ENCODE peak calls at places on chromosome 15, in four cellular contexts. One of them, this sample, is unnamed.
A peak's percentile ranks its signal among the peaks of the same experiment; 100 is the strongest.

GRCh38 chr15:93068581-93069199 is 20.3 kb downstream of the RGMA start:
- DNase-seq in stimulated activated CD4-positive, alpha-beta T cell treated with anti-CD3 and anti-CD28 coated beads, Interleukin-15, amount 100 ng/mL, for 48 hours: no peak
- DNase-seq in T-helper 2 cell: no peak
- DNase-seq in cardiac muscle cell: no peak
- DNase-seq in this sample: no peak

GRCh38 chr15:98001663-98002194 is 41.2 kb downstream of the ARRDC4 start:
- DNase-seq in T-helper 2 cell: no peak
- DNase-seq in stimulated activated CD4-positive, alpha-beta T cell treated with anti-CD3 and anti-CD28 coated beads, Interleukin-15, amount 100 ng/mL, for 48 hours: no peak
- DNase-seq in cardiac muscle cell: no peak
- DNase-seq in this sample: no peak

GRCh38 chr15:25242166-25242879 is 196.5 kb downstream of the UBE3A start:
- DNase-seq in T-helper 2 cell: no peak
- DNase-seq in stimulated activated CD4-positive, alpha-beta T cell treated with anti-CD3 and anti-CD28 coated beads, Interleukin-15, amount 100 ng/mL, for 48 hours: no peak
- DNase-seq in cardiac muscle cell: no peak
- DNase-seq in this sample: no peak

GRCh38 chr15:49712846-49713450 is 92.1 kb downstream of the DTWD1 start:
- DNase-seq in T-helper 2 cell: no peak
- DNase-seq in stimulated activated CD4-positive, alpha-beta T cell treated with anti-CD3 and anti-CD28 coated beads, Interleukin-15, amount 100 ng/mL, for 48 hours: no peak
- DNase-seq in cardiac muscle cell: no peak
- DNase-seq in this sample: no peak

GRCh38 chr15:65245096-65245849 is 34.0 kb upstream of the CILP start:
- DNase-seq in T-helper 2 cell: no peak
- DNase-seq in cardiac muscle cell: peak; percentile 23
- DNase-seq in stimulated activated CD4-positive, alpha-beta T cell treated with anti-CD3 and anti-CD28 coated beads, Interleukin-15, amount 100 ng/mL, for 48 hours: no peak
- DNase-seq in this sample: peak; percentile 48

GRCh38 chr15:75123395-75123794 is 78.3 kb upstream of the C15orf39 start:
- DNase-seq in stimulated activated CD4-positive, alpha-beta T cell treated with anti-CD3 and anti-CD28 coated beads, Interleukin-15, amount 100 ng/mL, for 48 hours: no peak
- DNase-seq in cardiac muscle cell: no peak
- DNase-seq in T-helper 2 cell: no peak
- DNase-seq in this sample: no peak

GRCh38 chr15:99963976-99964375 is 230.7 kb upstream of the LYSMD4 start:
- DNase-seq in cardiac muscle cell: no peak
- DNase-seq in T-helper 2 cell: no peak
- DNase-seq in stimulated activated CD4-positive, alpha-beta T cell treated with anti-CD3 and anti-CD28 coated beads, Interleukin-15, amount 100 ng/mL, for 48 hours: no peak
- DNase-seq in this sample: no peak

GRCh38 chr15:94522125-94522524 is 290.8 kb downstream of the MCTP2 start:
- DNase-seq in cardiac muscle cell: no peak
- DNase-seq in stimulated activated CD4-positive, alpha-beta T cell treated with anti-CD3 and anti-CD28 coated beads, Interleukin-15, amount 100 ng/mL, for 48 hours: no peak
- DNase-seq in T-helper 2 cell: no peak
- DNase-seq in this sample: no peak

GRCh38 chr15:85541744-85542143 is 161.3 kb downstream of the AKAP13 start:
- DNase-seq in T-helper 2 cell: peak; percentile 93
- DNase-seq in stimulated activated CD4-positive, alpha-beta T cell treated with anti-CD3 and anti-CD28 coated beads, Interleukin-15, amount 100 ng/mL, for 48 hours: peak; percentile 19
- DNase-seq in cardiac muscle cell: no peak
- DNase-seq in this sample: no peak

GRCh38 chr15:89858661-89859458 is 34.9 kb downstream of the AP3S2 start:
- DNase-seq in cardiac muscle cell: no peak
- DNase-seq in stimulated activated CD4-positive, alpha-beta T cell treated with anti-CD3 and anti-CD28 coated beads, Interleukin-15, amount 100 ng/mL, for 48 hours: no peak
- DNase-seq in T-helper 2 cell: no peak
- DNase-seq in this sample: no peak

GRCh38 chr15:57720861-57721260 is 14.3 kb downstream of the POLR2M start:
- DNase-seq in cardiac muscle cell: no peak
- DNase-seq in T-helper 2 cell: no peak
- DNase-seq in stimulated activated CD4-positive, alpha-beta T cell treated with anti-CD3 and anti-CD28 coated beads, Interleukin-15, amount 100 ng/mL, for 48 hours: no peak
- DNase-seq in this sample: no peak

GRCh38 chr15:74889390-74889881 is 406 bp upstream of the MPI start:
- DNase-seq in cardiac muscle cell: peak; percentile 45
- DNase-seq in stimulated activated CD4-positive, alpha-beta T cell treated with anti-CD3 and anti-CD28 coated beads, Interleukin-15, amount 100 ng/mL, for 48 hours: no peak
- DNase-seq in T-helper 2 cell: no peak
- DNase-seq in this sample: peak; percentile 64

GRCh38 chr15:64151727-64152506 is at the start of gene SNX22:
- DNase-seq in cardiac muscle cell: peak; percentile 40
- DNase-seq in T-helper 2 cell: peak; percentile 38
- DNase-seq in stimulated activated CD4-positive, alpha-beta T cell treated with anti-CD3 and anti-CD28 coated beads, Interleukin-15, amount 100 ng/mL, for 48 hours: no peak
- DNase-seq in this sample: no peak

GRCh38 chr15:78149805-78150751 is 916 bp downstream of the IDH3A start:
- DNase-seq in T-helper 2 cell: no peak
- DNase-seq in stimulated activated CD4-positive, alpha-beta T cell treated with anti-CD3 and anti-CD28 coated beads, Interleukin-15, amount 100 ng/mL, for 48 hours: no peak
- DNase-seq in cardiac muscle cell: no peak
- DNase-seq in this sample: no peak

GRCh38 chr15:94380798-94381197 is 149.4 kb downstream of the MCTP2 start:
- DNase-seq in stimulated activated CD4-positive, alpha-beta T cell treated with anti-CD3 and anti-CD28 coated beads, Interleukin-15, amount 100 ng/mL, for 48 hours: no peak
- DNase-seq in T-helper 2 cell: no peak
- DNase-seq in cardiac muscle cell: no peak
- DNase-seq in this sample: no peak

GRCh38 chr15:38069001-38069400 is 134.6 kb downstream of the TMCO5A start:
- DNase-seq in T-helper 2 cell: peak; percentile 77
- DNase-seq in stimulated activated CD4-positive, alpha-beta T cell treated with anti-CD3 and anti-CD28 coated beads, Interleukin-15, amount 100 ng/mL, for 48 hours: no peak
- DNase-seq in cardiac muscle cell: no peak
- DNase-seq in this sample: no peak

GRCh38 chr15:101675015-101675414 is 22.8 kb upstream of the TM2D3 start:
- DNase-seq in cardiac muscle cell: no peak
- DNase-seq in T-helper 2 cell: peak; percentile 81
- DNase-seq in stimulated activated CD4-positive, alpha-beta T cell treated with anti-CD3 and anti-CD28 coated beads, Interleukin-15, amount 100 ng/mL, for 48 hours: no peak
- DNase-seq in this sample: no peak

GRCh38 chr15:89429023-89429422 is 67.4 kb downstream of the RHCG start:
- DNase-seq in T-helper 2 cell: no peak
- DNase-seq in stimulated activated CD4-positive, alpha-beta T cell treated with anti-CD3 and anti-CD28 coated beads, Interleukin-15, amount 100 ng/mL, for 48 hours: no peak
- DNase-seq in cardiac muscle cell: no peak
- DNase-seq in this sample: no peak

GRCh38 chr15:99981223-99981647 is 248.0 kb upstream of the LYSMD4 start:
- DNase-seq in stimulated activated CD4-positive, alpha-beta T cell treated with anti-CD3 and anti-CD28 coated beads, Interleukin-15, amount 100 ng/mL, for 48 hours: no peak
- DNase-seq in cardiac muscle cell: no peak
- DNase-seq in T-helper 2 cell: no peak
- DNase-seq in this sample: no peak

GRCh38 chr15:51097553-51098330 is 3.0 kb upstream of the TNFAIP8L3 start:
- DNase-seq in T-helper 2 cell: no peak
- DNase-seq in cardiac muscle cell: no peak
- DNase-seq in stimulated activated CD4-positive, alpha-beta T cell treated with anti-CD3 and anti-CD28 coated beads, Interleukin-15, amount 100 ng/mL, for 48 hours: no peak
- DNase-seq in this sample: no peak

GRCh38 chr15:63373866-63374548 is 7.6 kb downstream of the CA12 start:
- DNase-seq in cardiac muscle cell: no peak
- DNase-seq in T-helper 2 cell: no peak
- DNase-seq in stimulated activated CD4-positive, alpha-beta T cell treated with anti-CD3 and anti-CD28 coated beads, Interleukin-15, amount 100 ng/mL, for 48 hours: no peak
- DNase-seq in this sample: no peak

GRCh38 chr15:96162322-96162721 is 168.2 kb upstream of the NR2F2 start:
- DNase-seq in cardiac muscle cell: no peak
- DNase-seq in T-helper 2 cell: no peak
- DNase-seq in stimulated activated CD4-positive, alpha-beta T cell treated with anti-CD3 and anti-CD28 coated beads, Interleukin-15, amount 100 ng/mL, for 48 hours: no peak
- DNase-seq in this sample: no peak

GRCh38 chr15:28902856-28903255 is 17.1 kb downstream of the APBA2 start:
- DNase-seq in cardiac muscle cell: no peak
- DNase-seq in T-helper 2 cell: no peak
- DNase-seq in stimulated activated CD4-positive, alpha-beta T cell treated with anti-CD3 and anti-CD28 coated beads, Interleukin-15, amount 100 ng/mL, for 48 hours: no peak
- DNase-seq in this sample: no peak

This sample was measured in SK-N-DZ.